ENCODE peak calls at places on chromosomes 1 and 21, in eight cellular contexts. C is stimulated activated effector memory CD8-positive, alpha-beta T cell treated with anti-CD3 and anti-CD28 coated beads, Interleukin-12 subunit alpha, Interleukin-12 subunit beta, amount 100 ng/mL, for 72 hours; J is D341Med; T is myocyte; I is pancreas; Y is HAP-1; E is stimulated activated CD4-positive, alpha-beta T cell treated with anti-CD3 and anti-CD28 coated beads, Interleukin-15, amount 100 ng/mL, for 24 hours; S is cardiac muscle cell. P is an unnamed sample.

GRCh38 chr1:41330588-41331545 is 30.4 kb upstream of the FOXO6 start:
- DNase-seq in I (no peak), S (peak), T (no peak), Y (peak), C (peak), E (no peak), J (peak), P (no peak)

GRCh38 chr1:155938220-155938627 is 3.2 kb upstream of the RXFP4 start:
- DNase-seq in Y (peak), J (peak), S (peak), I (no peak), C (peak), T (peak), E (no peak), P (peak)

GRCh38 chr1:209617755-209618154 is 34.2 kb downstream of the CAMK1G start:
- DNase-seq in J (no peak), T (no peak), C (no peak), E (no peak), S (no peak), Y (no peak), I (no peak), P (no peak)

GRCh38 chr1:228804640-228805413 is 69.5 kb downstream of the RHOU start:
- DNase-seq in I (no peak), E (peak), T (no peak), J (no peak), Y (no peak), S (peak), C (peak), P (no peak)

GRCh38 chr1:14310491-14310890 is 288.0 kb upstream of the KAZN start:
- DNase-seq in C (no peak), I (no peak), Y (no peak), J (no peak), E (no peak), T (no peak), S (no peak), P (no peak)

GRCh38 chr1:8540266-8540926 is 222.5 kb downstream of the SLC45A1 start:
- DNase-seq in S (peak), C (no peak), T (peak), E (no peak), Y (no peak), I (no peak), J (no peak), P (no peak)

GRCh38 chr21:43884012-43884860 is 19.2 kb downstream of the AGPAT3 start:
- DNase-seq in C (no peak), S (peak), I (peak), Y (no peak), E (peak), J (peak), T (no peak), P (peak)

GRCh38 chr1:236545621-236546169 is 21.9 kb downstream of the LGALS8 start:
- DNase-seq in T (no peak), C (no peak), J (no peak), Y (no peak), E (no peak), I (no peak), S (no peak), P (no peak)

GRCh38 chr21:35044770-35045538 is 4.1 kb downstream of the RUNX1 start:
- DNase-seq in C (no peak), E (no peak), J (no peak), Y (no peak), S (no peak), I (no peak), T (no peak), P (no peak)

GRCh38 chr1:212315907-212316306 is 30.7 kb downstream of the PPP2R5A start:
- DNase-seq in T (peak), Y (peak), I (no peak), S (peak), J (no peak), C (no peak), E (no peak), P (no peak)

GRCh38 chr1:110634455-110635281 is 28.5 kb upstream of the KCNA2 start:
- DNase-seq in E (peak), S (peak), I (peak), C (peak), Y (no peak), J (no peak), T (peak), P (peak)

GRCh38 chr1:180791806-180792205 is 120.9 kb upstream of the KIAA1614 start:
- DNase-seq in Y (no peak), C (no peak), S (no peak), E (no peak), T (peak), I (no peak), J (no peak), P (no peak)

GRCh38 chr21:34813266-34813886 is 144.6 kb downstream of the CLIC6 start:
- DNase-seq in J (no peak), I (no peak), C (no peak), S (peak), T (no peak), E (no peak), Y (no peak), P (no peak)

GRCh38 chr1:3628445-3628844 is 3.6 kb downstream of the TPRG1L start:
- DNase-seq in C (no peak), I (peak), Y (no peak), J (no peak), E (no peak), S (no peak), T (no peak), P (no peak)

GRCh38 chr1:108049083-108049819 is 84.3 kb upstream of the VAV3 start:
- DNase-seq in C (no peak), I (no peak), E (peak), J (peak), S (peak), T (peak), Y (no peak), P (peak)

GRCh38 chr1:101293461-101294045 is 56.7 kb downstream of the S1PR1 start:
- DNase-seq in I (no peak), J (no peak), S (peak), C (peak), Y (no peak), T (peak), E (peak), P (no peak)

GRCh38 chr1:101237229-101237837 is 514 bp downstream of the S1PR1 start:
- DNase-seq in I (no peak), J (peak), C (peak), T (no peak), E (peak), S (peak), Y (peak), P (no peak)

GRCh38 chr21:26167593-26167992 is 3.0 kb downstream of the APP start:
- DNase-seq in C (no peak), I (no peak), Y (no peak), T (no peak), E (no peak), J (no peak), S (no peak), P (no peak)

GRCh38 chr21:33362044-33362555 is 37.3 kb downstream of the IFNAR1 start:
- DNase-seq in E (peak), J (no peak), T (no peak), Y (peak), C (peak), I (no peak), S (no peak), P (no peak)

GRCh38 chr1:170790651-170791071 is 126.7 kb downstream of the PRRX1 start:
- DNase-seq in J (no peak), I (no peak), E (no peak), T (peak), S (no peak), C (no peak), Y (no peak), P (no peak)

GRCh38 chr1:201775380-201775779 is 53.6 kb upstream of the IPO9 start:
- DNase-seq in I (no peak), S (no peak), C (no peak), T (no peak), J (no peak), E (no peak), Y (no peak), P (no peak)

GRCh38 chr1:154784924-154785531 is 85.1 kb downstream of the KCNN3 start:
- DNase-seq in J (no peak), S (peak), T (no peak), I (no peak), Y (no peak), C (no peak), E (peak), P (no peak)

GRCh38 chr1:39398278-39399010 is 93.0 kb upstream of the BMP8A start:
- DNase-seq in I (no peak), T (peak), J (no peak), S (peak), C (peak), E (peak), Y (no peak), P (no peak)

GRCh38 chr21:40074198-40074597 is 207.0 kb downstream of the PCP4 start:
- DNase-seq in I (no peak), J (no peak), S (no peak), C (no peak), Y (no peak), E (no peak), T (no peak), P (no peak)

GRCh38 chr1:183416850-183417690 is 1.1 kb downstream of the NMNAT2 start:
- DNase-seq in J (peak), E (peak), Y (peak), C (peak), T (peak), S (peak), I (peak), P (peak)

GRCh38 chr1:176159993-176160392 is 47.1 kb downstream of the COP1 start:
- DNase-seq in S (no peak), C (no peak), T (no peak), E (no peak), Y (no peak), J (no peak), I (no peak), P (no peak)

GRCh38 chr21:40466893-40467483 is 380.0 kb downstream of the DSCAM start:
- DNase-seq in I (no peak), Y (no peak), T (no peak), S (no peak), J (no peak), C (no peak), E (no peak), P (no peak)

GRCh38 chr1:221696045-221696444 is 45.8 kb downstream of the DUSP10 start:
- DNase-seq in J (no peak), Y (no peak), I (no peak), C (no peak), S (no peak), E (no peak), T (no peak), P (no peak)

GRCh38 chr1:102627145-102627544 is 481.2 kb downstream of the COL11A1 start:
- DNase-seq in S (no peak), C (no peak), T (no peak), E (no peak), J (no peak), I (no peak), Y (no peak), P (no peak)

P was measured in BE2C.